ENCODE peak calls at places on chromosomes 16 and 17, in four cellular contexts. C is naive thymus-derived CD4-positive, alpha-beta T cell; X is mucosa of descending colon; B is kidney. W is an unnamed sample.

GRCh38 chr16:64507240-64508024 is 614.4 kb downstream of the CDH11 start:
- DNase-seq in X (no peak), C (no peak), B (no peak), W (no peak)

GRCh38 chr16:31221357-31222160 is 4.6 kb upstream of the PYDC1 start:
- DNase-seq in B (no peak), C (no peak), X (peak; percentile 48), W (no peak)

GRCh38 chr17:59257101-59257500 is 36.8 kb downstream of the GDPD1 start:
- DNase-seq in X (no peak), B (no peak), C (no peak), W (no peak)

GRCh38 chr16:59632266-59632855 is 898.2 kb upstream of the GOT2 start:
- DNase-seq in C (no peak), B (no peak), X (no peak), W (no peak)

GRCh38 chr16:16083421-16084156 is 134.2 kb downstream of the ABCC1 start:
- DNase-seq in B (no peak), X (no peak), C (no peak), W (no peak)

GRCh38 chr16:85485379-85485778 is 127.7 kb upstream of the GSE1 start:
- DNase-seq in B (no peak), C (no peak), X (no peak), W (no peak)

GRCh38 chr16:1054660-1055556 is 17.6 kb upstream of the SSTR5 start:
- DNase-seq in C (no peak), X (peak; percentile 74), B (no peak), W (no peak)

GRCh38 chr16:70018254-70018653 is 67.1 kb downstream of the CLEC18A start:
- DNase-seq in X (no peak), B (no peak), C (peak; percentile 66), W (peak; percentile 68)

GRCh38 chr16:35195864-35196216 is 1736.4 kb downstream of the TP53TG3F start:
- DNase-seq in B (peak; percentile 40), C (no peak), X (no peak), W (no peak)

GRCh38 chr17:46266656-46267544 is 28.0 kb upstream of the LRRC37A start:
- DNase-seq in B (peak; percentile 96), C (peak; percentile 58), X (peak; percentile 91), W (peak; percentile 86)
- H3K4me1 ChIP-seq in B (peaks cover 3% of the 10 kb centered on the region), C (peaks cover 25% of the 10 kb centered on the region), X (no peaks in the 10 kb centered on the region), W (peaks cover 33% of the 10 kb centered on the region)

GRCh38 chr17:75872434-75873351 is 5.7 kb downstream of the TRIM47 start:
- DNase-seq in B (peak; percentile 93), X (peak; percentile 78), C (peak; percentile 51), W (peak; percentile 75)
- H3K4me1 ChIP-seq in B (peaks cover 33% of the 10 kb centered on the region), X (peaks cover 47% of the 10 kb centered on the region), C (peaks cover 30% of the 10 kb centered on the region), W (peaks cover 50% of the 10 kb centered on the region)

GRCh38 chr17:2593846-2594656 is 597 bp downstream of the PAFAH1B1 start:
- DNase-seq in B (peak; percentile 95), X (peak; percentile 89), C (no peak), W (peak; percentile 89)

GRCh38 chr17:2595200-2595599 is 1.7 kb downstream of the PAFAH1B1 start:
- DNase-seq in C (no peak), B (no peak), X (no peak), W (no peak)

GRCh38 chr17:2595736-2596135 is 2.3 kb downstream of the PAFAH1B1 start:
- DNase-seq in X (no peak), B (no peak), C (no peak), W (no peak)

GRCh38 chr17:2594657-2595085 is 1.2 kb downstream of the PAFAH1B1 start:
- DNase-seq in X (no peak), B (no peak), C (no peak), W (peak; percentile 19)

GRCh38 chr17:2598166-2598565 is 4.7 kb downstream of the PAFAH1B1 start:
- DNase-seq in X (no peak), B (no peak), C (no peak), W (no peak)
- H3K4me1 ChIP-seq in X (peaks cover 53% of the 10 kb centered on the region), B (peaks cover 9% of the 10 kb centered on the region), C (peaks cover 51% of the 10 kb centered on the region), W (peaks cover 75% of the 10 kb centered on the region)

GRCh38 chr17:73304438-73304837 is 7.4 kb downstream of the CDC42EP4 start:
- DNase-seq in B (no peak), C (no peak), X (no peak), W (no peak)
- H3K4me1 ChIP-seq in B (peaks cover 41% of the 10 kb centered on the region), C (no peaks in the 10 kb centered on the region), X (peaks cover 58% of the 10 kb centered on the region), W (no peaks in the 10 kb centered on the region)

GRCh38 chr17:47983492-47984223 is 12.7 kb downstream of the CDK5RAP3 start:
- DNase-seq in C (no peak), B (no peak), X (no peak), W (no peak)

GRCh38 chr17:47989159-47989558 is 18.2 kb downstream of the CDK5RAP3 start:
- DNase-seq in C (no peak), X (no peak), B (no peak), W (no peak)

GRCh38 chr17:47989700-47990099 is 18.8 kb downstream of the CDK5RAP3 start:
- DNase-seq in B (no peak), C (no peak), X (no peak), W (no peak)

GRCh38 chr17:47986520-47986919 is 15.6 kb downstream of the CDK5RAP3 start:
- DNase-seq in C (no peak), B (no peak), X (no peak), W (no peak)

GRCh38 chr17:47987240-47987835 is 16.4 kb downstream of the CDK5RAP3 start:
- DNase-seq in X (no peak), C (no peak), B (peak; percentile 81), W (no peak)
- H3K4me1 ChIP-seq in X (no peaks in the 10 kb centered on the region), C (no peaks in the 10 kb centered on the region), B (peaks cover 2% of the 10 kb centered on the region), W (peaks cover under 1% of the 10 kb centered on the region)